ENCODE peak calls at places on chromosomes 7 and 10, in six cellular contexts. One of them, this sample, is unnamed.

GRCh38 chr10:71582506-71582905 is 137.1 kb downstream of the C10orf105 start:
- DNase-seq in KBM-7: no peak
- DNase-seq in GM23248: no peak
- DNase-seq in EH: no peak
- DNase-seq in anterior cingulate cortex: no peak
- DNase-seq in stimulated activated CD4-positive, alpha-beta T cell treated with anti-CD3 and anti-CD28 coated beads, Interleukin-4, amount 100 ng/mL, for 48 hours: no peak
- DNase-seq in this sample: no peak

GRCh38 chr10:12364559-12364958 is 15.2 kb downstream of the CAMK1D start:
- DNase-seq in GM23248: no peak
- DNase-seq in anterior cingulate cortex: no peak
- DNase-seq in KBM-7: no peak
- DNase-seq in EH: no peak
- DNase-seq in stimulated activated CD4-positive, alpha-beta T cell treated with anti-CD3 and anti-CD28 coated beads, Interleukin-4, amount 100 ng/mL, for 48 hours: no peak
- DNase-seq in this sample: no peak

GRCh38 chr7:40598915-40599314 is 464.1 kb downstream of the SUGCT start:
- DNase-seq in GM23248: no peak
- DNase-seq in EH: no peak
- DNase-seq in anterior cingulate cortex: no peak
- DNase-seq in stimulated activated CD4-positive, alpha-beta T cell treated with anti-CD3 and anti-CD28 coated beads, Interleukin-4, amount 100 ng/mL, for 48 hours: no peak
- DNase-seq in KBM-7: peak; percentile 77
- DNase-seq in this sample: peak; percentile 9

GRCh38 chr10:114654829-114655575 is 3.1 kb downstream of the ABLIM1 start:
- DNase-seq in KBM-7: no peak
- DNase-seq in stimulated activated CD4-positive, alpha-beta T cell treated with anti-CD3 and anti-CD28 coated beads, Interleukin-4, amount 100 ng/mL, for 48 hours: no peak
- DNase-seq in GM23248: no peak
- DNase-seq in EH: peak; percentile 18
- DNase-seq in anterior cingulate cortex: no peak
- DNase-seq in this sample: no peak

GRCh38 chr7:2802504-2803341 is 41.4 kb downstream of the GNA12 start:
- DNase-seq in GM23248: peak; percentile 37
- DNase-seq in EH: peak; percentile 71
- DNase-seq in KBM-7: no peak
- DNase-seq in anterior cingulate cortex: no peak
- DNase-seq in stimulated activated CD4-positive, alpha-beta T cell treated with anti-CD3 and anti-CD28 coated beads, Interleukin-4, amount 100 ng/mL, for 48 hours: no peak
- DNase-seq in this sample: peak; percentile 55

GRCh38 chr7:3991771-3992231 is 690.3 kb upstream of the FOXK1 start:
- DNase-seq in anterior cingulate cortex: peak; percentile 5
- DNase-seq in KBM-7: no peak
- DNase-seq in GM23248: no peak
- DNase-seq in stimulated activated CD4-positive, alpha-beta T cell treated with anti-CD3 and anti-CD28 coated beads, Interleukin-4, amount 100 ng/mL, for 48 hours: no peak
- DNase-seq in EH: no peak
- DNase-seq in this sample: no peak

GRCh38 chr10:47255033-47255813 is 44.8 kb upstream of the GDF10 start:
- DNase-seq in GM23248: no peak
- DNase-seq in EH: no peak
- DNase-seq in stimulated activated CD4-positive, alpha-beta T cell treated with anti-CD3 and anti-CD28 coated beads, Interleukin-4, amount 100 ng/mL, for 48 hours: no peak
- DNase-seq in KBM-7: no peak
- DNase-seq in anterior cingulate cortex: no peak
- DNase-seq in this sample: no peak

GRCh38 chr10:59623100-59623822 is 86.4 kb downstream of the SLC16A9 start:
- DNase-seq in GM23248: no peak
- DNase-seq in stimulated activated CD4-positive, alpha-beta T cell treated with anti-CD3 and anti-CD28 coated beads, Interleukin-4, amount 100 ng/mL, for 48 hours: no peak
- DNase-seq in KBM-7: no peak
- DNase-seq in EH: no peak
- DNase-seq in anterior cingulate cortex: no peak
- DNase-seq in this sample: no peak

GRCh38 chr7:17448479-17449423 is 150.3 kb downstream of the AHR start:
- DNase-seq in KBM-7: no peak
- DNase-seq in GM23248: no peak
- DNase-seq in EH: peak; percentile 70
- DNase-seq in anterior cingulate cortex: no peak
- DNase-seq in stimulated activated CD4-positive, alpha-beta T cell treated with anti-CD3 and anti-CD28 coated beads, Interleukin-4, amount 100 ng/mL, for 48 hours: no peak
- DNase-seq in this sample: no peak